ENCODE peak calls at places on chromosome X, in nine cellular contexts. One of them, this sample, is unnamed.

GRCh38 chrX:41382699-41383645 is 49.0 kb downstream of the DDX3X start:
- DNase-seq in HL-60: no peak
- DNase-seq in cardiac muscle cell: peak
- DNase-seq in fibroblast of lung: peak
- DNase-seq in OCI-LY7: no peak
- DNase-seq in heart left ventricle: no peak
- DNase-seq in upper lobe of right lung: no peak
- DNase-seq in ovary: no peak
- DNase-seq in GM06990: no peak
- DNase-seq in this sample: no peak

GRCh38 chrX:120559799-120560198 is 963 bp downstream of the CUL4B start:
- DNase-seq in GM06990: no peak
- DNase-seq in upper lobe of right lung: no peak
- DNase-seq in fibroblast of lung: peak
- DNase-seq in cardiac muscle cell: peak
- DNase-seq in OCI-LY7: peak
- DNase-seq in ovary: no peak
- DNase-seq in heart left ventricle: no peak
- DNase-seq in HL-60: no peak
- DNase-seq in this sample: no peak

GRCh38 chrX:139720979-139721378 is 13.0 kb upstream of the MCF2 start:
- DNase-seq in GM06990: no peak
- DNase-seq in cardiac muscle cell: no peak
- DNase-seq in ovary: no peak
- DNase-seq in OCI-LY7: no peak
- DNase-seq in HL-60: no peak
- DNase-seq in fibroblast of lung: no peak
- DNase-seq in heart left ventricle: no peak
- DNase-seq in upper lobe of right lung: no peak
- DNase-seq in this sample: no peak

GRCh38 chrX:24148535-24149345 is 789 bp upstream of the ZFX start:
- DNase-seq in OCI-LY7: peak
- DNase-seq in GM06990: no peak
- DNase-seq in upper lobe of right lung: no peak
- DNase-seq in heart left ventricle: no peak
- DNase-seq in fibroblast of lung: peak
- DNase-seq in HL-60: no peak
- DNase-seq in ovary: peak
- DNase-seq in cardiac muscle cell: peak
- DNase-seq in this sample: no peak

GRCh38 chrX:66005832-66006449 is 33.9 kb downstream of the VSIG4 start:
- DNase-seq in HL-60: no peak
- DNase-seq in GM06990: no peak
- DNase-seq in OCI-LY7: no peak
- DNase-seq in cardiac muscle cell: no peak
- DNase-seq in upper lobe of right lung: no peak
- DNase-seq in fibroblast of lung: no peak
- DNase-seq in heart left ventricle: no peak
- DNase-seq in ovary: no peak
- DNase-seq in this sample: no peak

GRCh38 chrX:39907964-39908616 is 189.7 kb downstream of the BCOR start:
- DNase-seq in OCI-LY7: no peak
- DNase-seq in GM06990: no peak
- DNase-seq in upper lobe of right lung: peak
- DNase-seq in HL-60: peak
- DNase-seq in heart left ventricle: peak
- DNase-seq in ovary: peak
- DNase-seq in fibroblast of lung: peak
- DNase-seq in cardiac muscle cell: peak
- DNase-seq in this sample: no peak

GRCh38 chrX:103398321-103398937 is 22.1 kb downstream of the BEX3 start:
- DNase-seq in heart left ventricle: no peak
- DNase-seq in upper lobe of right lung: no peak
- DNase-seq in OCI-LY7: no peak
- DNase-seq in cardiac muscle cell: peak
- DNase-seq in HL-60: no peak
- DNase-seq in GM06990: no peak
- DNase-seq in ovary: no peak
- DNase-seq in fibroblast of lung: peak
- DNase-seq in this sample: no peak

GRCh38 chrX:22575161-22575845 is 302.6 kb downstream of the CBLL2 start:
- DNase-seq in ovary: no peak
- DNase-seq in fibroblast of lung: peak
- DNase-seq in cardiac muscle cell: no peak
- DNase-seq in HL-60: no peak
- DNase-seq in GM06990: no peak
- DNase-seq in upper lobe of right lung: no peak
- DNase-seq in heart left ventricle: no peak
- DNase-seq in OCI-LY7: no peak
- DNase-seq in this sample: no peak

GRCh38 chrX:44152867-44153266 is 179.7 kb upstream of the NDP start:
- DNase-seq in GM06990: no peak
- DNase-seq in HL-60: peak
- DNase-seq in cardiac muscle cell: peak
- DNase-seq in OCI-LY7: no peak
- DNase-seq in ovary: no peak
- DNase-seq in fibroblast of lung: peak
- DNase-seq in heart left ventricle: no peak
- DNase-seq in upper lobe of right lung: no peak
- DNase-seq in this sample: no peak

GRCh38 chrX:78024349-78025108 is 55.1 kb upstream of the PGAM4 start:
- DNase-seq in heart left ventricle: no peak
- DNase-seq in ovary: no peak
- DNase-seq in cardiac muscle cell: peak
- DNase-seq in OCI-LY7: peak
- DNase-seq in fibroblast of lung: peak
- DNase-seq in HL-60: peak
- DNase-seq in GM06990: no peak
- DNase-seq in upper lobe of right lung: peak
- DNase-seq in this sample: no peak

GRCh38 chrX:48961585-48962091 is 4.2 kb upstream of the OTUD5 start:
- DNase-seq in upper lobe of right lung: no peak
- DNase-seq in cardiac muscle cell: peak
- DNase-seq in OCI-LY7: peak
- DNase-seq in ovary: no peak
- DNase-seq in GM06990: no peak
- DNase-seq in HL-60: no peak
- DNase-seq in fibroblast of lung: no peak
- DNase-seq in heart left ventricle: peak
- DNase-seq in this sample: no peak

GRCh38 chrX:45295587-45295986 is 94.9 kb upstream of the DIPK2B start:
- DNase-seq in GM06990: no peak
- DNase-seq in ovary: no peak
- DNase-seq in HL-60: no peak
- DNase-seq in heart left ventricle: no peak
- DNase-seq in upper lobe of right lung: no peak
- DNase-seq in fibroblast of lung: peak
- DNase-seq in OCI-LY7: no peak
- DNase-seq in cardiac muscle cell: peak
- DNase-seq in this sample: no peak

GRCh38 chrX:31435592-31435991 is 363.8 kb upstream of the FTHL17 start:
- DNase-seq in upper lobe of right lung: no peak
- DNase-seq in heart left ventricle: no peak
- DNase-seq in OCI-LY7: no peak
- DNase-seq in ovary: no peak
- DNase-seq in cardiac muscle cell: peak
- DNase-seq in GM06990: no peak
- DNase-seq in HL-60: no peak
- DNase-seq in fibroblast of lung: peak
- DNase-seq in this sample: no peak

GRCh38 chrX:39725928-39726619 is 371.7 kb downstream of the BCOR start:
- DNase-seq in HL-60: peak
- DNase-seq in cardiac muscle cell: peak
- DNase-seq in fibroblast of lung: peak
- DNase-seq in GM06990: no peak
- DNase-seq in heart left ventricle: peak
- DNase-seq in upper lobe of right lung: no peak
- DNase-seq in ovary: no peak
- DNase-seq in OCI-LY7: no peak
- DNase-seq in this sample: no peak

GRCh38 chrX:151697537-151697936 is 2.3 kb downstream of the PRRG3 start:
- DNase-seq in HL-60: no peak
- DNase-seq in OCI-LY7: no peak
- DNase-seq in cardiac muscle cell: peak
- DNase-seq in ovary: no peak
- DNase-seq in heart left ventricle: no peak
- DNase-seq in GM06990: no peak
- DNase-seq in fibroblast of lung: peak
- DNase-seq in upper lobe of right lung: no peak
- DNase-seq in this sample: no peak

GRCh38 chrX:154321624-154322023 is 26.0 kb downstream of the TKTL1 start:
- DNase-seq in HL-60: no peak
- DNase-seq in GM06990: no peak
- DNase-seq in heart left ventricle: no peak
- DNase-seq in upper lobe of right lung: no peak
- DNase-seq in OCI-LY7: peak
- DNase-seq in cardiac muscle cell: peak
- DNase-seq in fibroblast of lung: no peak
- DNase-seq in ovary: no peak
- DNase-seq in this sample: peak

GRCh38 chrX:56797966-56798711 is 69.1 kb downstream of the NBDY start:
- DNase-seq in upper lobe of right lung: peak
- DNase-seq in cardiac muscle cell: peak
- DNase-seq in OCI-LY7: no peak
- DNase-seq in fibroblast of lung: peak
- DNase-seq in GM06990: no peak
- DNase-seq in heart left ventricle: no peak
- DNase-seq in HL-60: no peak
- DNase-seq in ovary: no peak
- DNase-seq in this sample: peak

GRCh38 chrX:115018040-115018647 is 728 bp upstream of the IL13RA2 start:
- DNase-seq in OCI-LY7: no peak
- DNase-seq in upper lobe of right lung: no peak
- DNase-seq in HL-60: no peak
- DNase-seq in cardiac muscle cell: no peak
- DNase-seq in GM06990: no peak
- DNase-seq in fibroblast of lung: no peak
- DNase-seq in heart left ventricle: no peak
- DNase-seq in ovary: no peak
- DNase-seq in this sample: no peak
- TF ChIP-seq CTCF in OCI-LY7: peak
- TF ChIP-seq CTCF in upper lobe of right lung: peak
- TF ChIP-seq CTCF in HL-60: no peak
- TF ChIP-seq CTCF in cardiac muscle cell: peak
- TF ChIP-seq CTCF in GM06990: peak
- TF ChIP-seq CTCF in fibroblast of lung: peak
- TF ChIP-seq CTCF in heart left ventricle: peak
- TF ChIP-seq CTCF in ovary: no peak
- TF ChIP-seq CTCF in this sample: no peak

GRCh38 chrX:81412428-81412827 is 210.5 kb downstream of the SH3BGRL start:
- DNase-seq in cardiac muscle cell: no peak
- DNase-seq in fibroblast of lung: no peak
- DNase-seq in heart left ventricle: no peak
- DNase-seq in GM06990: no peak
- DNase-seq in HL-60: no peak
- DNase-seq in upper lobe of right lung: no peak
- DNase-seq in OCI-LY7: no peak
- DNase-seq in ovary: no peak
- DNase-seq in this sample: no peak

GRCh38 chrX:81411517-81411916 is 209.6 kb downstream of the SH3BGRL start:
- DNase-seq in fibroblast of lung: no peak
- DNase-seq in cardiac muscle cell: no peak
- DNase-seq in heart left ventricle: no peak
- DNase-seq in HL-60: no peak
- DNase-seq in upper lobe of right lung: no peak
- DNase-seq in ovary: no peak
- DNase-seq in GM06990: no peak
- DNase-seq in OCI-LY7: no peak
- DNase-seq in this sample: no peak

GRCh38 chrX:81414630-81415029 is 212.7 kb downstream of the SH3BGRL start:
- DNase-seq in ovary: no peak
- DNase-seq in GM06990: no peak
- DNase-seq in cardiac muscle cell: peak
- DNase-seq in heart left ventricle: no peak
- DNase-seq in upper lobe of right lung: no peak
- DNase-seq in OCI-LY7: no peak
- DNase-seq in HL-60: no peak
- DNase-seq in fibroblast of lung: no peak
- DNase-seq in this sample: no peak
- TF ChIP-seq CTCF in ovary: no peak
- TF ChIP-seq CTCF in GM06990: no peak
- TF ChIP-seq CTCF in cardiac muscle cell: no peak
- TF ChIP-seq CTCF in heart left ventricle: no peak
- TF ChIP-seq CTCF in upper lobe of right lung: peak
- TF ChIP-seq CTCF in OCI-LY7: peak
- TF ChIP-seq CTCF in HL-60: no peak
- TF ChIP-seq CTCF in fibroblast of lung: no peak
- TF ChIP-seq CTCF in this sample: no peak

GRCh38 chrX:1391707-1392375 is at the start of gene SLC25A6:
- DNase-seq in ovary: peak
- DNase-seq in fibroblast of lung: peak
- DNase-seq in GM06990: peak
- DNase-seq in HL-60: peak
- DNase-seq in cardiac muscle cell: peak
- DNase-seq in OCI-LY7: peak
- DNase-seq in upper lobe of right lung: peak
- DNase-seq in heart left ventricle: peak
- DNase-seq in this sample: peak

GRCh38 chrX:1391370-1391706 is 575 bp downstream of the SLC25A6 start:
- DNase-seq in upper lobe of right lung: no peak
- DNase-seq in heart left ventricle: peak
- DNase-seq in cardiac muscle cell: no peak
- DNase-seq in fibroblast of lung: no peak
- DNase-seq in ovary: no peak
- DNase-seq in HL-60: peak
- DNase-seq in OCI-LY7: no peak
- DNase-seq in GM06990: no peak
- DNase-seq in this sample: no peak

GRCh38 chrX:1393871-1394615 is 2.1 kb upstream of the SLC25A6 start:
- DNase-seq in GM06990: no peak
- DNase-seq in HL-60: no peak
- DNase-seq in ovary: no peak
- DNase-seq in heart left ventricle: peak
- DNase-seq in OCI-LY7: no peak
- DNase-seq in cardiac muscle cell: no peak
- DNase-seq in upper lobe of right lung: peak
- DNase-seq in fibroblast of lung: no peak
- DNase-seq in this sample: peak

GRCh38 chrX:1390621-1391369 is 1.1 kb downstream of the SLC25A6 start:
- DNase-seq in OCI-LY7: no peak
- DNase-seq in GM06990: no peak
- DNase-seq in HL-60: no peak
- DNase-seq in fibroblast of lung: no peak
- DNase-seq in heart left ventricle: peak
- DNase-seq in ovary: no peak
- DNase-seq in upper lobe of right lung: peak
- DNase-seq in cardiac muscle cell: no peak
- DNase-seq in this sample: peak

GRCh38 chrX:1392376-1393130 is 640 bp upstream of the SLC25A6 start:
- DNase-seq in heart left ventricle: peak
- DNase-seq in cardiac muscle cell: peak
- DNase-seq in fibroblast of lung: peak
- DNase-seq in HL-60: no peak
- DNase-seq in upper lobe of right lung: peak
- DNase-seq in ovary: peak
- DNase-seq in OCI-LY7: peak
- DNase-seq in GM06990: no peak
- DNase-seq in this sample: no peak
- TF ChIP-seq CTCF in heart left ventricle: no peak
- TF ChIP-seq CTCF in cardiac muscle cell: no peak
- TF ChIP-seq CTCF in fibroblast of lung: no peak
- TF ChIP-seq CTCF in HL-60: no peak
- TF ChIP-seq CTCF in upper lobe of right lung: no peak
- TF ChIP-seq CTCF in ovary: no peak
- TF ChIP-seq CTCF in OCI-LY7: no peak
- TF ChIP-seq CTCF in GM06990: no peak
- TF ChIP-seq CTCF in this sample: no peak

GRCh38 chrX:143437439-143437838 is 79.8 kb downstream of the SPANXN3 start:
- DNase-seq in OCI-LY7: peak
- DNase-seq in cardiac muscle cell: peak
- DNase-seq in upper lobe of right lung: no peak
- DNase-seq in GM06990: no peak
- DNase-seq in HL-60: no peak
- DNase-seq in ovary: no peak
- DNase-seq in fibroblast of lung: no peak
- DNase-seq in heart left ventricle: no peak
- DNase-seq in this sample: no peak
- TF ChIP-seq CTCF in OCI-LY7: peak
- TF ChIP-seq CTCF in cardiac muscle cell: peak
- TF ChIP-seq CTCF in upper lobe of right lung: no peak
- TF ChIP-seq CTCF in GM06990: peak
- TF ChIP-seq CTCF in HL-60: no peak
- TF ChIP-seq CTCF in ovary: no peak
- TF ChIP-seq CTCF in fibroblast of lung: no peak
- TF ChIP-seq CTCF in heart left ventricle: peak
- TF ChIP-seq CTCF in this sample: no peak